ENCODE peak calls at places on chromosomes 12 and 14, in six cellular contexts. N is pancreas, C is fibroblast of pulmonary artery, K is lung, I is uterus, E is endothelial cell. V is an unnamed sample.

GRCh38 chr12:81627336-81628189 is 131.6 kb downstream of the PPFIA2 start:
- DNase-seq in C (peak; percentile 72), I (no peak), K (no peak), N (no peak), E (peak; percentile 23), V (peak; percentile 57)

GRCh38 chr12:85390281-85390680 is 110.3 kb downstream of the ALX1 start:
- DNase-seq in K (no peak), N (no peak), C (no peak), I (no peak), E (no peak), V (no peak)

GRCh38 chr12:12915654-12916053 is 24.3 kb downstream of the GPRC5A start:
- DNase-seq in K (no peak), E (no peak), I (no peak), C (no peak), N (no peak), V (no peak)

GRCh38 chr14:99148131-99148530 is 123.9 kb downstream of the BCL11B start:
- DNase-seq in I (no peak), N (no peak), C (no peak), K (no peak), E (no peak), V (no peak)

GRCh38 chr14:84519836-84520235 is 1010.1 kb upstream of the FLRT2 start:
- DNase-seq in C (no peak), E (no peak), N (no peak), K (no peak), I (no peak), V (no peak)

GRCh38 chr12:24596768-24597388 is 352.0 kb downstream of the BCAT1 start:
- DNase-seq in C (peak; percentile 68), N (no peak), E (no peak), K (no peak), I (no peak), V (peak; percentile 54)

GRCh38 chr12:12872139-12872933 is 19.0 kb upstream of the GPRC5A start:
- DNase-seq in I (no peak), K (peak; percentile 57), C (peak; percentile 65), N (no peak), E (no peak), V (peak; percentile 98)

GRCh38 chr14:75487155-75487671 is 35.1 kb upstream of the BATF start:
- DNase-seq in I (no peak), N (no peak), C (no peak), E (no peak), K (peak; percentile 5), V (peak; percentile 88)

GRCh38 chr12:69779928-69780327 is 41.3 kb downstream of the RAB3IP start:
- DNase-seq in C (peak; percentile 69), N (no peak), K (no peak), I (no peak), E (peak; percentile 60), V (peak; percentile 65)

GRCh38 chr12:6608592-6609311 is 1.6 kb upstream of the CHD4 start:
- DNase-seq in I (peak; percentile 54), N (no peak), E (no peak), C (peak; percentile 56), K (no peak), V (no peak)

GRCh38 chr12:58174316-58174715 is 232.9 kb downstream of the ATP23 start:
- DNase-seq in N (no peak), K (no peak), C (peak; percentile 25), I (no peak), E (no peak), V (no peak)

GRCh38 chr12:57461326-57461903 is 1.8 kb downstream of the GLI1 start:
- DNase-seq in N (no peak), K (no peak), E (peak; percentile 50), I (peak; percentile 78), C (peak; percentile 37), V (peak; percentile 51)

GRCh38 chr12:9741726-9742125 is 8.8 kb upstream of the CLECL1 start:
- DNase-seq in N (no peak), I (no peak), C (no peak), E (no peak), K (no peak), V (no peak)

GRCh38 chr12:29070309-29070708 is 78.8 kb upstream of the FAR2 start:
- DNase-seq in K (no peak), C (no peak), I (no peak), N (no peak), E (no peak), V (no peak)

GRCh38 chr14:95040723-95041476 is 116.4 kb downstream of the DICER1 start:
- DNase-seq in E (no peak), N (no peak), K (peak; percentile 24), I (no peak), C (no peak), V (no peak)

GRCh38 chr14:55073856-55074255 is 22.4 kb downstream of the MAPK1IP1L start:
- DNase-seq in N (no peak), E (no peak), I (no peak), K (no peak), C (peak; percentile 72), V (no peak)

GRCh38 chr12:70847871-70848270 is 72.7 kb downstream of the PTPRR start:
- DNase-seq in I (no peak), K (no peak), E (no peak), C (no peak), N (no peak), V (no peak)

GRCh38 chr12:70853326-70853725 is 67.2 kb downstream of the PTPRR start:
- DNase-seq in N (peak; percentile 13), C (peak; percentile 96), I (peak; percentile 47), E (no peak), K (peak; percentile 48), V (peak; percentile 4)

GRCh38 chr12:70852416-70853150 is 68.0 kb downstream of the PTPRR start:
- DNase-seq in I (no peak), C (no peak), K (no peak), E (no peak), N (no peak), V (no peak)

GRCh38 chr12:70845268-70845667 is 75.3 kb downstream of the PTPRR start:
- DNase-seq in K (no peak), C (no peak), N (no peak), I (no peak), E (no peak), V (no peak)

DNA sequence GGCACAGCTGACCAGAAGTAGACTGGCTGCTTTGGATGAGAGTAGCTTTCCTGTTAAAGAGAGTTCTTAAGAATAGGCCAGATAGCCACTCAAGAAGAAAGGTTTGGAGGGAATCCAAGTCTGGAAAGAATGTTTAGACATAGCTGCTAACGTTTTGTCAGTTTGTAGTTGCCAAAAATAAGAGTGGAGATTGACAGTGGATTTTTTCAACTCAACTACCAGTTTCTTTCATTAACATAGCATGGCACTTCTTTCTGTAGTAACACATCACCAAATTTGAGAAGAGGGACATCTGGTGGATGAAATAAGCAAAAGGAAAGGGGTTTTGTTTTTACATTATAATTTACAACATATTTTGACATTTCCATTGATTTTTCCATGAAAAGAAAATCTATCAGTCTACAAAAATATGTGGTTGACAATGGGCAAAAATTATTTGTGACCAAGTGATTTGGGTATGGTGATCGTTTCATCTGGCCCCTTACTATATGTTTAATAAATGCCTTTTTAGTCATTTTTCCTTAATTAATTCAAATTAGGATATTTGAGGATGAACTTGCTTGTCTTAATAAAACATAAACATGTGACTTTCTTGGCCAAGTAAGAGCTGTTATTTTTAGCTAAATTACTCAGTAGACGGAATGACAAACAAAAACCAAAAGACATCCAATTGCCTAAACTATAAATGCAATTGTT is 71.1 kb downstream of the PTPRR start:
- DNase-seq in E (no peak), K (no peak), N (no peak), C (peak; percentile 82), I (no peak), V (peak; percentile 36)
- TF ChIP-seq CTCF in E (no peak), K (no peak), N (peak; percentile 12), C (peak; percentile 56), I (peak; percentile 40), V (peak; percentile 56)

GRCh38 chr14:57692671-57693070 is 173.2 kb downstream of the SLC35F4 start:
- DNase-seq in C (peak; percentile 85), K (no peak), I (no peak), E (no peak), N (no peak), V (peak; percentile 80)
- TF ChIP-seq CTCF in C (peak; percentile 73), K (no peak), I (no peak), E (no peak), N (peak; percentile 16), V (peak; percentile 63)

GRCh38 chr12:170361-171225 is 43.4 kb downstream of the SLC6A12 start:
- DNase-seq in N (no peak), I (no peak), K (no peak), C (no peak), E (no peak), V (no peak)
- TF ChIP-seq CTCF in N (no peak), I (no peak), K (no peak), C (no peak), E (no peak), V (no peak)

GRCh38 chr14:31047503-31047902 is 21.3 kb upstream of the STRN3 start:
- DNase-seq in E (no peak), I (no peak), K (no peak), N (no peak), C (no peak), V (no peak)
- TF ChIP-seq CTCF in E (no peak), I (no peak), K (no peak), N (no peak), C (no peak), V (no peak)

GRCh38 chr12:122834229-122834920 is 882 bp upstream of the HIP1R start:
- DNase-seq in C (peak; percentile 57), N (no peak), I (no peak), K (no peak), E (peak; percentile 80), V (peak; percentile 50)
- TF ChIP-seq CTCF in C (peak; percentile 10), N (no peak), I (peak; percentile 20), K (no peak), E (no peak), V (peak; percentile 12)

GRCh38 chr12:44812062-44812461 is 64.1 kb downstream of the NELL2 start:
- DNase-seq in K (no peak), N (no peak), I (no peak), C (no peak), E (no peak), V (peak; percentile 16)
- TF ChIP-seq CTCF in K (no peak), N (no peak), I (no peak), C (no peak), E (peak; percentile 15), V (peak; percentile 9)

GRCh38 chr14:70585221-70585620 is 15.2 kb downstream of the MED6 start:
- DNase-seq in N (no peak), E (no peak), I (no peak), C (no peak), K (no peak), V (peak; percentile 18)
- TF ChIP-seq CTCF in N (no peak), E (no peak), I (no peak), C (no peak), K (no peak), V (peak; percentile 26)

V was measured in epithelial cell of esophagus.